ENCODE peak calls at places on chromosomes 13 and 19, in four cellular contexts. S is stimulated activated CD4-positive, alpha-beta T cell treated with anti-CD3 and anti-CD28 coated beads, Interleukin-1b, Interleukin-23, amount 100 ng/mL, for 24 hours; O is DMS 273 treated with DMSO at 0.1 percent for 48 hours; M is left ventricle myocardium inferior. Y is an unnamed sample.

GRCh38 chr13:50412046-50412617 is 396.9 kb downstream of the KCNRG start:
- DNase-seq in S (no peak), M (no peak), O (no peak), Y (no peak)

GRCh38 chr13:86572115-86572514 is 772.9 kb upstream of the SLITRK6 start:
- DNase-seq in O (no peak), M (no peak), S (no peak), Y (no peak)

GRCh38 chr19:16419671-16420394 is 51.9 kb downstream of the EPS15L1 start:
- DNase-seq in S (no peak), O (no peak), M (no peak), Y (no peak)

GRCh38 chr19:17149393-17150135 is 65.6 kb upstream of the USE1 start:
- DNase-seq in O (no peak), S (no peak), M (no peak), Y (no peak)

GRCh38 chr13:41960195-41960699 is 662 bp downstream of the VWA8 start:
- DNase-seq in O (no peak), S (peak; percentile 4), M (no peak), Y (peak; percentile 2)

GRCh38 chr13:48424212-48424611 is 11.3 kb upstream of the LPAR6 start:
- DNase-seq in M (no peak), O (no peak), S (no peak), Y (no peak)

GRCh38 chr13:112071011-112071901 is 4.3 kb downstream of the SOX1 start:
- DNase-seq in M (no peak), O (no peak), S (no peak), Y (no peak)

GRCh38 chr13:34678154-34678553 is 263.9 kb upstream of the NBEA start:
- DNase-seq in M (no peak), O (no peak), S (no peak), Y (no peak)

GRCh38 chr13:71278512-71278911 is 588.5 kb downstream of the DACH1 start:
- DNase-seq in S (no peak), O (no peak), M (no peak), Y (no peak)

GRCh38 chr19:16033136-16033530 is 43.2 kb upstream of the TPM4 start:
- DNase-seq in S (no peak), M (no peak), O (no peak), Y (no peak)

GRCh38 chr19:9156304-9156703 is 16.1 kb downstream of the ZNF317 start:
- DNase-seq in O (no peak), M (no peak), S (no peak), Y (no peak)

Y was measured in NCI-H1694 treated with DMSO at 0.1 percent for 48 hours.